ENCODE peak calls at places on chromosomes 4 and X, in six cellular contexts. One of them, this sample, is unnamed.

GRCh38 chr4:84218002-84218401 is 281.1 kb downstream of the NKX6-1 start:
- DNase-seq in fibroblast of lung: peak; percentile 35
- DNase-seq in A549: no peak
- DNase-seq in PC-3: no peak
- DNase-seq in CD4-positive, alpha-beta T cell: no peak
- DNase-seq in activated CD8-positive, alpha-beta T cell treated with anti-CD3 and anti-CD28 coated beads for 36 hours: no peak
- DNase-seq in this sample: no peak

GRCh38 chr4:125985856-125986255 is 671.1 kb downstream of the FAT4 start:
- DNase-seq in fibroblast of lung: peak; percentile 13
- DNase-seq in A549: no peak
- DNase-seq in PC-3: no peak
- DNase-seq in CD4-positive, alpha-beta T cell: no peak
- DNase-seq in activated CD8-positive, alpha-beta T cell treated with anti-CD3 and anti-CD28 coated beads for 36 hours: no peak
- DNase-seq in this sample: no peak

GRCh38 chr4:186699298-186699697 is 24.4 kb downstream of the FAT1 start:
- DNase-seq in fibroblast of lung: peak; percentile 41
- DNase-seq in A549: no peak
- DNase-seq in PC-3: peak; percentile 37
- DNase-seq in CD4-positive, alpha-beta T cell: no peak
- DNase-seq in activated CD8-positive, alpha-beta T cell treated with anti-CD3 and anti-CD28 coated beads for 36 hours: no peak
- DNase-seq in this sample: no peak

GRCh38 chr4:41209901-41210300 is 4.4 kb downstream of the APBB2 start:
- DNase-seq in fibroblast of lung: no peak
- DNase-seq in A549: no peak
- DNase-seq in PC-3: no peak
- DNase-seq in CD4-positive, alpha-beta T cell: no peak
- DNase-seq in activated CD8-positive, alpha-beta T cell treated with anti-CD3 and anti-CD28 coated beads for 36 hours: no peak
- DNase-seq in this sample: no peak

GRCh38 chrX:116198810-116199209 is 28.3 kb downstream of the AGTR2 start:
- DNase-seq in fibroblast of lung: no peak
- DNase-seq in A549: peak; percentile 1
- DNase-seq in PC-3: peak; percentile 30
- DNase-seq in CD4-positive, alpha-beta T cell: no peak
- DNase-seq in activated CD8-positive, alpha-beta T cell treated with anti-CD3 and anti-CD28 coated beads for 36 hours: no peak
- DNase-seq in this sample: no peak

GRCh38 chr4:108170729-108171540 is 2.2 kb upstream of the LEF1 start:
- DNase-seq in fibroblast of lung: no peak
- DNase-seq in A549: no peak
- DNase-seq in PC-3: no peak
- DNase-seq in CD4-positive, alpha-beta T cell: no peak
- DNase-seq in activated CD8-positive, alpha-beta T cell treated with anti-CD3 and anti-CD28 coated beads for 36 hours: peak; percentile 34
- DNase-seq in this sample: no peak

GRCh38 chrX:3638280-3638873 is 75.1 kb downstream of the PRKX start:
- DNase-seq in fibroblast of lung: peak; percentile 26
- DNase-seq in A549: peak; percentile 37
- DNase-seq in PC-3: peak; percentile 66
- DNase-seq in CD4-positive, alpha-beta T cell: peak; percentile 7
- DNase-seq in activated CD8-positive, alpha-beta T cell treated with anti-CD3 and anti-CD28 coated beads for 36 hours: peak; percentile 29
- DNase-seq in this sample: peak; percentile 53

GRCh38 chr4:31349907-31350306 is 629.7 kb downstream of the PCDH7 start:
- DNase-seq in fibroblast of lung: no peak
- DNase-seq in A549: no peak
- DNase-seq in PC-3: no peak
- DNase-seq in CD4-positive, alpha-beta T cell: no peak
- DNase-seq in activated CD8-positive, alpha-beta T cell treated with anti-CD3 and anti-CD28 coated beads for 36 hours: no peak
- DNase-seq in this sample: no peak

GRCh38 chr4:165360041-165360782 is 18.6 kb upstream of the CPE start:
- DNase-seq in fibroblast of lung: peak; percentile 70
- DNase-seq in A549: no peak
- DNase-seq in PC-3: no peak
- DNase-seq in CD4-positive, alpha-beta T cell: no peak
- DNase-seq in activated CD8-positive, alpha-beta T cell treated with anti-CD3 and anti-CD28 coated beads for 36 hours: no peak
- DNase-seq in this sample: no peak

DNA sequence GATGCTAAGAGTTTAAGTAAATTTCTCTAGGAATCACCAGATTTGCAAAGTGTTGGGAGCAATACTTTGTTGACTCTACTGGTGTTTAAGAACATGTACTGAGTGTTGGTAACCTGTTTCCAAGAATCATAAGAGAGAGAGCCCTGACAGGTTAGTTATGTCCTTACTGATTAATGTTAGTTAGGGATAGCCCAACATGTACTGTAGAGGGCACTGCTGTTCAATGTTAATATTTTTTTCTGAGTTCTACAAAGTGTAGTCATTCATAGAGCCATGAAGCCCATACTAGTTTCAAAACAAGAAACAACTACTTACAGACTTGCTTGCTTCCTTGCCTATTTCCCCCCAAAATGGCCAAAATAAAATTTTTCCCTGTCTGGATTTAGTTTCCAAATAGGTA is 11.9 kb downstream of the TMPRSS11D start:
- DNase-seq in fibroblast of lung: peak; percentile 44
- DNase-seq in A549: peak; percentile 25
- DNase-seq in PC-3: peak; percentile 85
- DNase-seq in CD4-positive, alpha-beta T cell: no peak
- DNase-seq in activated CD8-positive, alpha-beta T cell treated with anti-CD3 and anti-CD28 coated beads for 36 hours: no peak
- DNase-seq in this sample: no peak
- TF ChIP-seq CTCF in fibroblast of lung: peak; percentile 57
- TF ChIP-seq CTCF in A549: peak; percentile 28
- TF ChIP-seq CTCF in PC-3: peak; percentile 88
- TF ChIP-seq CTCF in CD4-positive, alpha-beta T cell: no peak
- TF ChIP-seq CTCF in activated CD8-positive, alpha-beta T cell treated with anti-CD3 and anti-CD28 coated beads for 36 hours: no peak
- TF ChIP-seq CTCF in this sample: peak; percentile 50

DNA sequence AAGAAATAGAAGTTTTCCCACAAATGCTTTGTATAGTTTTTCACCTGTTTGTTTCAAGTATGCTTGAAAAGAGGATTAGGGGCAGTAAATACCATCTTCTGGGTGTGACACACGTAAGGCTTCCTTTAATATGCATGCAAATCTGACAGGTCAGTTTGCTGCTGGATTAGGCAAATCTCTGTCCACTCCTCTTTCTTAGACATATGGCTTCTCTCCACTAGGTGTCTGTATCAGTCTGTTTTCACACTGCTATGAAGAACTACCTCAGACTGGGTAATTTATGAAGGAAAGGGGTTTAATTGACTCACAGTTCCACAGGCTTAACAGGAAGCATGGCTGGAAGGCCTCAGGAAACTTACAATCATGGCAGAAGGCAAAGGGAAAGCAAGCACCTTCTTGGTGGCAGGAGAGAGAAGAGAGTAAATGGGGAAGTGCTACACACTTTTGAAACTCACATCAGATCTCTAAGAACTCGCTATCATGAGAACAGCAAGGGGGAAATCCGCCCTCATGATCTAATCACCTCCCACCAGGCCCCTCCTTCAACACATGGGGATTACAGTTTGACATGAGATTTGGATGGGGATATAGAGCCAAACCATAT is 66.9 kb downstream of the TAB3 start:
- DNase-seq in fibroblast of lung: no peak
- DNase-seq in A549: no peak
- DNase-seq in PC-3: peak; percentile 28
- DNase-seq in CD4-positive, alpha-beta T cell: no peak
- DNase-seq in activated CD8-positive, alpha-beta T cell treated with anti-CD3 and anti-CD28 coated beads for 36 hours: peak; percentile 4
- DNase-seq in this sample: no peak
- TF ChIP-seq CTCF in fibroblast of lung: peak; percentile 5
- TF ChIP-seq CTCF in A549: peak; percentile 9
- TF ChIP-seq CTCF in PC-3: peak; percentile 38
- TF ChIP-seq CTCF in CD4-positive, alpha-beta T cell: no peak
- TF ChIP-seq CTCF in activated CD8-positive, alpha-beta T cell treated with anti-CD3 and anti-CD28 coated beads for 36 hours: no peak
- TF ChIP-seq CTCF in this sample: peak; percentile 18

DNA sequence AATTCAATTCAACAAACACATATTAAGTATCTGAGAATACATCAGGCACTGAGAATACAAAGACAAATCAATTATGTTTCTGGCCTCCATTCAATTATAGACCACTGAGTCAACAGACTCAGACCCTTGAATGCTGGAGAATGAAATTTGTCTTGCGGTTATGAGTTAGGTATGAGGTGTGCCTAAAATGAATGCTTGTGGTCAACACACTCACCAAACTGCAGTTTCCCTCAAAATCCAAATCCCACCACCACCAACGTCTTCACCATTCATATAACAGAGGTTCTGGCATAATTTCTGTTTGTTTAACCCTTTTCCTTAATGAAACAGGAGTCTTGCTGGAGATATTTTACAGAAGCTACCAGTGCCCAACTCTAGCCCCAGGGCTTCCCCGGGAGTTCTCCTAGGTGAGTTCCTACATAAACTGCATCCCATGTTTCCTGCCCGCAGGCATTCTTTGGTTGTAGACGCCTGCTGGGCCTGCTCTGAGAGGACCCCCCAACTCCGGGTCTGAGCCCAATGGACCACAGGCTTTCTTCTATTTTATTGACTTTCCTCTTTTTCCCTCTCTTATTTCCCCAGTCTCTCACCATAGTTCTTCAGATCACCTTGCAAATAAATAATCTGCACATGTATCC is 119.2 kb downstream of the DDX53 start:
- DNase-seq in fibroblast of lung: peak; percentile 77
- DNase-seq in A549: no peak
- DNase-seq in PC-3: peak; percentile 87
- DNase-seq in CD4-positive, alpha-beta T cell: no peak
- DNase-seq in activated CD8-positive, alpha-beta T cell treated with anti-CD3 and anti-CD28 coated beads for 36 hours: no peak
- DNase-seq in this sample: no peak
- TF ChIP-seq CTCF in fibroblast of lung: no peak
- TF ChIP-seq CTCF in A549: no peak
- TF ChIP-seq CTCF in PC-3: no peak
- TF ChIP-seq CTCF in CD4-positive, alpha-beta T cell: no peak
- TF ChIP-seq CTCF in activated CD8-positive, alpha-beta T cell treated with anti-CD3 and anti-CD28 coated beads for 36 hours: no peak
- TF ChIP-seq CTCF in this sample: no peak

DNA sequence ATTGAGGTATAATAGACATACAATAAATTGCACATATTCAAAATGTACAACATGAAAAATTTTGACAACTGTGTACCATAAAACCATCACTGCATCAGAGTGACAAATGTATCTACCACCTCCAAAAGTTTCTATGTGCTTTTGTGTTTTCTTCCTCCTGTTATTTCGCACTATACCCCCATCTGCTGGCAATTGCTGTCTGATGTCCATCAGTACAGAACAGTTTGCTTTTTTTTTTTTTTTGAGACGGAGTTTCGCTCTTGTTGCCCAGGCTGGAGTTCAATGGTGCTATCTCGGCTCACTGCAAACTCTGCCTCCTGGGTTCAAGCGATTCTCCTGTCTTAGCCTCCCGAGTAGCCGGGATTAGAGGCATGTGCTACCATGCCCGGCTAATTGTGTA is 154.3 kb upstream of the GIMD1 start:
- DNase-seq in fibroblast of lung: no peak
- DNase-seq in A549: peak; percentile 12
- DNase-seq in PC-3: peak; percentile 33
- DNase-seq in CD4-positive, alpha-beta T cell: no peak
- DNase-seq in activated CD8-positive, alpha-beta T cell treated with anti-CD3 and anti-CD28 coated beads for 36 hours: no peak
- DNase-seq in this sample: no peak
- TF ChIP-seq CTCF in fibroblast of lung: peak; percentile 14
- TF ChIP-seq CTCF in A549: peak; percentile 6
- TF ChIP-seq CTCF in PC-3: peak; percentile 44
- TF ChIP-seq CTCF in CD4-positive, alpha-beta T cell: no peak
- TF ChIP-seq CTCF in activated CD8-positive, alpha-beta T cell treated with anti-CD3 and anti-CD28 coated beads for 36 hours: no peak
- TF ChIP-seq CTCF in this sample: no peak

GRCh38 chr4:55554453-55555030 is 7.8 kb upstream of the CLOCK start:
- DNase-seq in fibroblast of lung: peak; percentile 46
- DNase-seq in A549: peak; percentile 37
- DNase-seq in PC-3: peak; percentile 71
- DNase-seq in CD4-positive, alpha-beta T cell: no peak
- DNase-seq in activated CD8-positive, alpha-beta T cell treated with anti-CD3 and anti-CD28 coated beads for 36 hours: no peak
- DNase-seq in this sample: no peak
- TF ChIP-seq CTCF in fibroblast of lung: peak; percentile 50
- TF ChIP-seq CTCF in A549: peak; percentile 47
- TF ChIP-seq CTCF in PC-3: peak; percentile 83
- TF ChIP-seq CTCF in CD4-positive, alpha-beta T cell: peak; percentile 78
- TF ChIP-seq CTCF in activated CD8-positive, alpha-beta T cell treated with anti-CD3 and anti-CD28 coated beads for 36 hours: peak; percentile 58
- TF ChIP-seq CTCF in this sample: peak; percentile 37

GRCh38 chrX:132592880-132593279 is 104.0 kb upstream of the MBNL3 start:
- DNase-seq in fibroblast of lung: no peak
- DNase-seq in A549: peak; percentile 1
- DNase-seq in PC-3: no peak
- DNase-seq in CD4-positive, alpha-beta T cell: no peak
- DNase-seq in activated CD8-positive, alpha-beta T cell treated with anti-CD3 and anti-CD28 coated beads for 36 hours: peak; percentile 8
- DNase-seq in this sample: no peak
- TF ChIP-seq CTCF in fibroblast of lung: peak; percentile 59
- TF ChIP-seq CTCF in A549: no peak
- TF ChIP-seq CTCF in PC-3: peak; percentile 45
- TF ChIP-seq CTCF in CD4-positive, alpha-beta T cell: no peak
- TF ChIP-seq CTCF in activated CD8-positive, alpha-beta T cell treated with anti-CD3 and anti-CD28 coated beads for 36 hours: no peak
- TF ChIP-seq CTCF in this sample: peak; percentile 47

GRCh38 chrX:87337267-87337666 is 180.3 kb upstream of the KLHL4 start:
- DNase-seq in fibroblast of lung: no peak
- DNase-seq in A549: no peak
- DNase-seq in PC-3: no peak
- DNase-seq in CD4-positive, alpha-beta T cell: no peak
- DNase-seq in activated CD8-positive, alpha-beta T cell treated with anti-CD3 and anti-CD28 coated beads for 36 hours: no peak
- DNase-seq in this sample: no peak

DNA sequence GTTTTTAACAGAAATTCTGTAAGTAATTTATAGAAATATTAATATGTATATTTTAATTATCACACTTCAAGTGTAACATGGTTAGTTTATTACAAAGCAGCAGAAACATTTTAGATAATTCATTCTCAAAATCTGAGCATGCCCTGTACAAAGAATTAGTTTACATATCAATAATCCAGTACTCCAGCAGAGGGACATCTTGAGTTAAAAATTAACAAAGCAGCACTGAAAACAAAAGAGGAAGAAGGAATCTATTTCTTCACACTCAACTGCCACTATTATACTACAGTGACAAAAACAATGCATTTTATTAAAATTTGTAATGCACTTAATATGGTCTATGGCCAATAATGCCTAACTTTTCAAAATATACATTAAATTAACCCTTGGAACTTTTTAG is 179.1 kb upstream of the KLHL4 start:
- DNase-seq in fibroblast of lung: peak; percentile 3
- DNase-seq in A549: peak; percentile 33
- DNase-seq in PC-3: peak; percentile 47
- DNase-seq in CD4-positive, alpha-beta T cell: no peak
- DNase-seq in activated CD8-positive, alpha-beta T cell treated with anti-CD3 and anti-CD28 coated beads for 36 hours: no peak
- DNase-seq in this sample: no peak
- TF ChIP-seq CTCF in fibroblast of lung: peak; percentile 24
- TF ChIP-seq CTCF in A549: peak; percentile 52
- TF ChIP-seq CTCF in PC-3: peak; percentile 53
- TF ChIP-seq CTCF in CD4-positive, alpha-beta T cell: no peak
- TF ChIP-seq CTCF in activated CD8-positive, alpha-beta T cell treated with anti-CD3 and anti-CD28 coated beads for 36 hours: no peak
- TF ChIP-seq CTCF in this sample: peak; percentile 56

GRCh38 chr4:133581971-133582619 is 433.0 kb downstream of the PCDH10 start:
- DNase-seq in fibroblast of lung: peak; percentile 76
- DNase-seq in A549: no peak
- DNase-seq in PC-3: no peak
- DNase-seq in CD4-positive, alpha-beta T cell: no peak
- DNase-seq in activated CD8-positive, alpha-beta T cell treated with anti-CD3 and anti-CD28 coated beads for 36 hours: no peak
- DNase-seq in this sample: no peak

GRCh38 chr4:133585323-133585722 is 436.2 kb downstream of the PCDH10 start:
- DNase-seq in fibroblast of lung: no peak
- DNase-seq in A549: no peak
- DNase-seq in PC-3: no peak
- DNase-seq in CD4-positive, alpha-beta T cell: no peak
- DNase-seq in activated CD8-positive, alpha-beta T cell treated with anti-CD3 and anti-CD28 coated beads for 36 hours: no peak
- DNase-seq in this sample: no peak

GRCh38 chr4:133588306-133588705 is 439.2 kb downstream of the PCDH10 start:
- DNase-seq in fibroblast of lung: peak; percentile 85
- DNase-seq in A549: no peak
- DNase-seq in PC-3: no peak
- DNase-seq in CD4-positive, alpha-beta T cell: no peak
- DNase-seq in activated CD8-positive, alpha-beta T cell treated with anti-CD3 and anti-CD28 coated beads for 36 hours: no peak
- DNase-seq in this sample: no peak

GRCh38 chr4:133584714-133585113 is 435.6 kb downstream of the PCDH10 start:
- DNase-seq in fibroblast of lung: no peak
- DNase-seq in A549: peak; percentile 7
- DNase-seq in PC-3: peak; percentile 8
- DNase-seq in CD4-positive, alpha-beta T cell: no peak
- DNase-seq in activated CD8-positive, alpha-beta T cell treated with anti-CD3 and anti-CD28 coated beads for 36 hours: no peak
- DNase-seq in this sample: no peak
- TF ChIP-seq CTCF in fibroblast of lung: no peak
- TF ChIP-seq CTCF in A549: no peak
- TF ChIP-seq CTCF in PC-3: no peak
- TF ChIP-seq CTCF in CD4-positive, alpha-beta T cell: no peak
- TF ChIP-seq CTCF in activated CD8-positive, alpha-beta T cell treated with anti-CD3 and anti-CD28 coated beads for 36 hours: no peak
- TF ChIP-seq CTCF in this sample: no peak

This sample was measured in progenitor cell of endocrine pancreas.